ENCODE peak calls at places on chromosomes 6 and 20, in four cellular contexts. B, Z, C and X are unnamed samples.

GRCh38 chr20:23227274-23227673 is 123.3 kb upstream of the NXT1 start:
- DNase-seq in B (no peak), Z (no peak), C (no peak), X (no peak)

GRCh38 chr6:124297507-124297906 is 493.8 kb downstream of the NKAIN2 start:
- DNase-seq in B (no peak), Z (no peak), C (no peak), X (no peak)

GRCh38 chr6:31575335-31575901 is at the start of gene TNF:
- DNase-seq in B (peak), Z (peak), C (peak), X (peak)

GRCh38 chr6:105257350-105257749 is 77.5 kb upstream of the POPDC3 start:
- DNase-seq in B (no peak), Z (no peak), C (no peak), X (no peak)

GRCh38 chr20:4014031-4014474 is 1.3 kb downstream of the RNF24 start:
- DNase-seq in B (no peak), Z (no peak), C (no peak), X (peak)

GRCh38 chr20:381581-382290 is 1.2 kb downstream of the TRIB3 start:
- DNase-seq in B (peak), Z (peak), C (peak), X (peak)

GRCh38 chr6:12343440-12344162 is 53.4 kb downstream of the EDN1 start:
- DNase-seq in B (no peak), Z (no peak), C (no peak), X (no peak)

GRCh38 chr6:3884007-3884745 is 35.0 kb downstream of the FAM50B start:
- DNase-seq in B (no peak), Z (no peak), C (no peak), X (peak)

GRCh38 chr6:16375828-16376227 is 137.4 kb downstream of the GMPR start:
- DNase-seq in B (no peak), Z (no peak), C (no peak), X (no peak)

GRCh38 chr6:710601-711571 is 17.9 kb upstream of the EXOC2 start:
- DNase-seq in B (peak), Z (peak), C (peak), X (peak)

GRCh38 chr6:159249150-159249549 is 80.0 kb downstream of the FNDC1 start:
- DNase-seq in B (no peak), Z (no peak), C (no peak), X (no peak)

GRCh38 chr20:33229843-33230242 is 6.0 kb upstream of the BPIFA1 start:
- DNase-seq in B (no peak), Z (no peak), C (no peak), X (no peak)

GRCh38 chr20:17320456-17320855 is 93.6 kb downstream of the PCSK2 start:
- DNase-seq in B (no peak), Z (no peak), C (no peak), X (no peak)

GRCh38 chr6:1605822-1606532 is 3.7 kb upstream of the FOXC1 start:
- DNase-seq in B (no peak), Z (no peak), C (no peak), X (no peak)

GRCh38 chr6:107128577-107128976 is 13.3 kb upstream of the BEND3 start:
- DNase-seq in B (no peak), Z (no peak), C (no peak), X (no peak)

DNA sequence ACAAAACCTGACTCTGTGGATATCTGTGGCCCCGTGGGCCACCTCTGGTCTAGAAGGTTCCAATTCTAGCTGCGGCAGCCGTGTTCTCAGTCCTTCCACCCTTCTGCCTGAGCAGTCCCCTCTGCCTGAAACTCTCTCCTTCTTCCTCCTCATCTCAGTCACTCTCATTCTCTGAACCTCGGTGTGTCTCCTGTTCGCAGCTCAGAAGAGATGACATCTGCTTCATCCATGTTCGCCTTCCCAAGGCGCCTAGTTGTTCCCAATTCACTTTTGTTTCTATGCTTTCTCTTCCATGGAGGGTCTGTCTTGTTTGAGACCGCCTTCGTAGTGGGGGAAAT is 95.5 kb downstream of the CEBPB start:
- DNase-seq in B (no peak), Z (no peak), C (no peak), X (no peak)
- H3K4me3 ChIP-seq in B (no peak), Z (peak), C (no peak), X (no peak)

GRCh38 chr6:163356743-163357142 is 57.8 kb upstream of the QKI start:
- DNase-seq in B (no peak), Z (no peak), C (no peak), X (no peak)

GRCh38 chr6:163354085-163354484 is 60.4 kb upstream of the QKI start:
- DNase-seq in B (no peak), Z (no peak), C (no peak), X (no peak)

GRCh38 chr6:163355471-163355991 is 59.0 kb upstream of the QKI start:
- DNase-seq in B (peak), Z (peak), C (no peak), X (peak)

GRCh38 chr6:163354779-163355431 is 59.6 kb upstream of the QKI start:
- DNase-seq in B (no peak), Z (peak), C (no peak), X (no peak)

GRCh38 chr6:163356324-163356723 is 58.2 kb upstream of the QKI start:
- DNase-seq in B (no peak), Z (peak), C (no peak), X (peak)
- H3K27ac ChIP-seq in B (peak), Z (peak), C (no peak), X (no peak)

GRCh38 chr6:153126218-153126617 is 4.9 kb downstream of the RGS17 start:
- DNase-seq in B (no peak), Z (no peak), C (no peak), X (no peak)

GRCh38 chr6:153129873-153130514 is 1.1 kb downstream of the RGS17 start:
- DNase-seq in B (peak), Z (no peak), C (no peak), X (no peak)

GRCh38 chr6:153131037-153131981 is at the start of gene RGS17:
- DNase-seq in B (peak), Z (peak), C (no peak), X (peak)

GRCh38 chr6:153135681-153136080 is 4.6 kb upstream of the RGS17 start:
- DNase-seq in B (no peak), Z (no peak), C (no peak), X (no peak)

GRCh38 chr6:153130515-153131036 is 506 bp downstream of the RGS17 start:
- DNase-seq in B (peak), Z (no peak), C (no peak), X (no peak)
- H3K4me3 ChIP-seq in B (peak), Z (peak), C (no peak), X (peak)

GRCh38 chr20:37970856-37971245 is 62.4 kb downstream of the TTI1 start:
- DNase-seq in B (no peak), Z (no peak), C (no peak), X (no peak)

GRCh38 chr20:37969949-37970855 is 63.1 kb downstream of the TTI1 start:
- DNase-seq in B (no peak), Z (no peak), C (no peak), X (no peak)

GRCh38 chr20:37971561-37972127 is 61.6 kb downstream of the TTI1 start:
- DNase-seq in B (no peak), Z (no peak), C (no peak), X (no peak)

GRCh38 chr20:37973059-37973910 is 60.0 kb downstream of the TTI1 start:
- DNase-seq in B (no peak), Z (no peak), C (no peak), X (no peak)

DNA sequence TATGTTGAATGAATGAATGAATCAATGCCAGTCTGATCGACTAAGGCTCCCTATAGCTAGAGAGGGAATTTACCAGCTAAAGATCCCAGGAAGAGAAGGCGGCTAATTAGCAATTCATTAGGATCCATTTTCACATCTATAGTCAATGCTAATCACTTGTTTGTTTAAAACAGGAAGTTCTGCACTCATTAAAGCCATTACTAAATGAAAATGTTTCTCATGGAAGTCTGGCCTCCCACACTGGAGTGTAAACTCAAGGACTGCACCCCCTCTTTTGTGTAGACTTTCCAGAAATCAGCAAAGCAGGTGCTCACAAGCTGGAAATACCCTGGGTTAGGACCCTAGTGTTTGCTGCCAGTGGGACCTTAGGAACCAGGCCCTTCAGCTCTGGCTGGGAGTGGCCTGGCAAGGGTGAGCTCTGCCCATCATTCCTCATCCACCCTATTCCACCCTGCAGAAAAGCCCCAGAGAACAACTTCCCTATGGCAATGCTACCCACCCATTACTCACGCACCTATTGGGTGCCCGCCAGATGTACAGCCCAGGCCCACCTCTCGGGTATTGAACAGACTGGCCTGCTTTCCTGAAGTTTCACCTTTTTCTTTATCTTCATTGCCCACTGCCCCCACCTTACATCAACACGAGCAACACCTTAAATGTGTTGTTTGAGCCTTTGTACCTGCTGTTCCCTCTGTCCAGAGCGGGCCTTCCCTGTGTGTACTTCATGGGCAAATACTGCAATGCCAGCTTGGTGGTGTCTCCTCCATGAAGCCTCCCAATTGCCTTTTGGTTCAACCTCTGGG is 60.8 kb downstream of the TTI1 start:
- DNase-seq in B (no peak), Z (no peak), C (no peak), X (no peak)
- H3K27ac ChIP-seq in B (no peak), Z (no peak), C (no peak), X (no peak)

DNA sequence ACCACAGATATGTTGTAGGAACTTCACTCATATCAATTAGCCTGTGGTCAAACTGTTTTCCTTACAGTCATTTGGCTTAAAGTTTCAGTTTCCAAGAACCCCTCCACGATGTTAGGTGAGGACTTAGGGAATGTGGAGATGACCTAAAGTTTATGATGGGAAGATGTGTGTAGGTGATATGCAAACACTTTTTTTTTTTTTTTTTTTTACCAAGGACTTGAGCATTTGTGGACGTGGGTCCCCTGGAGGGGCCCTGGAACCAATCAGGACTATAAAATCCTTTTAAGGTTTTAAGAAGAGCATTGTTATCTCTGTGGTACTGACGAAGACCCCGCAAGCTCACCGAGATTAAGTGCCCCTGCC is 478 bp upstream of the MTHFD1L start:
- DNase-seq in B (no peak), Z (no peak), C (no peak), X (no peak)
- H3K4me3 ChIP-seq in B (peak), Z (peak), C (peak), X (peak)

GRCh38 chr6:37988131-37988530 is 168.6 kb downstream of the ZFAND3 start:
- DNase-seq in B (no peak), Z (no peak), C (no peak), X (no peak)

GRCh38 chr6:37988696-37989095 is 169.2 kb downstream of the ZFAND3 start:
- DNase-seq in B (no peak), Z (no peak), C (no peak), X (no peak)

GRCh38 chr6:37985355-37985754 is 165.8 kb downstream of the ZFAND3 start:
- DNase-seq in B (no peak), Z (no peak), C (no peak), X (no peak)

GRCh38 chr6:37987559-37987958 is 168.0 kb downstream of the ZFAND3 start:
- DNase-seq in B (no peak), Z (no peak), C (no peak), X (no peak)

DNA sequence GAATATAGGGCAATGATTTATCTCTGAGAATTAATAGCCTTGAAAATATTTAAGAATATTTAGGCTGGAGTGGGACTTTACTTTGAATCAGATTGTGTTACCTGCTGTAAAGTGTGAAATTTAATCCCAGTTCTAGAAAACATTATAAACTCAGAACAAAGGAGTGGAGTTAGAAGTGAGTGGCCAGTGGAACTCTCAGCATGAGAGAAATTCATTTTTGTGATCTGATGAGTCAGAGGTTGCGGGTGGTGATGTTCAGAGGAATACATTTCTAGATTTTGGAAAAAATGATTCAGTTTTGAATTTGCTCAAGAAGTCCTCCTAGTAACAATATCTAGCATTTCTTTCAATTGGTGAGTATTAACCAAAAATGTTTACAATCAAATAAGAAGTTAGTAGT is 167.5 kb downstream of the ZFAND3 start:
- DNase-seq in B (no peak), Z (no peak), C (no peak), X (no peak)
- H3K27ac ChIP-seq in B (no peak), Z (no peak), C (no peak), X (no peak)

DNA sequence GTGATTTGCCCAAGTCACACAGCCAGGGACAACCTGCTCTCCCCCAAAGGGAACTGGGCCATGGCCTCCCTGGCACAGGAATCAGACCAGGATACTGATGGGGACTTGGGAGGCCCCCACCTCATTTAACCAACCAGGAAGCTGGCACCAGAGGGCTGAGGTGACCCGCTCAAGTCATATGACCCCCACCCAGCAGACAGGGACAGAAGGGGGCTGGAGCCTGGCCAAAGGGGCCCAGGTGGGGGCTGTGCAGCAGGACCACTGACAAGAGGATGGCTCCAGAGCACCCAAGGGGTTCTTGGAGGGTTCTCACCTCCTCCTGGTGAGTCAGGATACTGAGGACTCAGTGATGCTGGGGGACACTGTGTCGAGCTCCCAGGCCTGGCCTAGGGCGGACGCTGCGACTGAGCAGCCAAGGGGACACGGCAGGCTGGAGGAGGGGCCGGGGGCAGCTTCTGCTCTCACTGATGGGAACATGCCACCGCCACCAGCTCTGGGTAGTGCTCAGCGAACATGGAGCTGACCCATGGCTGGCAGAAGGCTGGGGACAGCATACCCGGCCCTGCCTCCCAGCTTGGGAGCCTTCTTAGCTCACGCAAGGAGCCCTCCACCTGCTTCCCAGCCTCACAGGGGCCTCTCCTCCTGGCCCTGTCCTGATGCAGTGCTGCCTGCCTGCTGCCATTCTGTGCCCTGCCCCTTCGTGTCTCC is 1.2 kb downstream of the CST7 start:
- DNase-seq in B (peak), Z (no peak), C (no peak), X (no peak)
- H3K4me3 ChIP-seq in B (peak), Z (no peak), C (peak), X (no peak)

GRCh38 chr6:126300735-126301134 is 39.2 kb upstream of the CENPW start:
- DNase-seq in B (no peak), Z (no peak), C (no peak), X (no peak)

GRCh38 chr6:126302191-126302590 is 37.7 kb upstream of the CENPW start:
- DNase-seq in B (no peak), Z (no peak), C (no peak), X (no peak)

DNA sequence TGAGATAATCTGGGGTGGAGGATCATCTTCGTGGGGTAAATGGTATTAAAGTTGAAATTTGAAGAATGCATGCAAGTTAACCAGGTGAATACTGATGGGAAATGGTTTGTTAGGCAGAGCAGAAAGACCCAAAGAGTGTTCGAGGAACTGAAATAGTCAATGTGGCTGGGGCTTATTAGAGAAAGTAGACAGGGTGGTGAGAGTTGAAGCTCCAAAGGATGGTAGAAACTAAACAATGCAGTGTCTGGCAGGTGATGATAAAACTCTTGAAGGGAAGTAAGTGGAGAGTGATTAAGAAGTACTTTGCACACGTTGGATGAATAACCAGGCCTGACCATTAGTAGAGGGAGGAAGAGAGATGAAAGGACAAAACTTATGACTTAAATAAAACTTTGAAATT is 39.8 kb upstream of the CENPW start:
- DNase-seq in B (no peak), Z (no peak), C (no peak), X (no peak)
- H3K27ac ChIP-seq in B (no peak), Z (no peak), C (no peak), X (no peak)

DNA sequence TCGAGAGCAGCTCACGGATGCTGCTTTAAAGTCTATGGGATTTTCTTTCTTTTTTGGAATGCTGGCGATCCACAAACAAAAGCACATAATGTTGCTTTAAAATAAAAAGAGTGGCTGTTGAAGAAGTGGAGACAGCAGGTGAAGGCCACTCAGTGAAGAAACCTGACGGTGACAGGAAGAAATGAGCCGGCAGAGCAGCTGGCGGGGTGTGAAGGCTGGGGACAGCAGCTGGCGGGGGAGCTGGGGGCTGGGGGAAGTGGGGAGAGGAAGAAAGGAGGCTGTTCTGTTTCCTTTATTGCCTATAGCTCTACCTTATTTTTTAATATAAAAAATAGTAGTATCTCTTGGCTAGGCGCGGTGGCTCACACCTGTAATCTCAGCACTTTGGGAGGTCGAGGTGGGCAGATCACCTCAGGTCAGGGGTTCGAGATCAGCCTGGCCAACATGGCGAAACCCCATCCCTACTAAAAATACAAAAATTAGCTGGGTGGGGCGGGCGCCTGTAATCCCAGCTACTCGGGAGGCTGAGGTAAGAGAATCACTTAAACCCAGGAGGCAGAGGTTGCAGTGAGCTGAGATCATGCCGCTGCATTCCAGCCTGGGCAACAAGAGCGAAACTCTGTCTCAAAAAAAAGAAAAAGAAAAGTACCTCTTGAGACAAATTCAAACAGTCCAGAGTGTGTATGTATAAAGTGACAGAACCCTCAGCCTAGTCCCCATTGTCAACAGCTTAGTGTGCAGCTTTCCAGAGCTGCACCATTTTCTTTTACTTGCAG is 42.4 kb upstream of the TAF8 start:
- DNase-seq in B (peak), Z (no peak), C (no peak), X (no peak)
- H3K4me3 ChIP-seq in B (no peak), Z (no peak), C (peak), X (no peak)